ENCODE peak calls at places on chromosomes 16 and 17, in seven cellular contexts. K is cardiac septum; C is DMS153; D is choroid plexus epithelial cell; S is stimulated activated CD8-positive, alpha-beta memory T cell treated with anti-CD3 and anti-CD28 coated beads, Interleukin-7, amount 100 ng/mL, for 1 hour; I is pancreas; F is stomach. Y is an unnamed sample.

GRCh38 chr16:67936876-67937605 is 391 bp upstream of the PSMB10 start:
- DNase-seq in K (peak), C (no peak), D (no peak), S (peak), I (no peak), F (peak), Y (peak)

GRCh38 chr17:68544111-68544510 is 31.9 kb downstream of the PRKAR1A start:
- DNase-seq in K (no peak), C (no peak), D (no peak), S (no peak), I (no peak), F (no peak), Y (no peak)

GRCh38 chr16:53899471-53899870 is 195.5 kb downstream of the FTO start:
- DNase-seq in K (no peak), C (no peak), D (peak), S (no peak), I (no peak), F (no peak), Y (no peak)

GRCh38 chr17:27532269-27533067 is 76.2 kb downstream of the KSR1 start:
- DNase-seq in K (peak), C (no peak), D (peak), S (no peak), I (no peak), F (peak), Y (no peak)

GRCh38 chr17:28728364-28729200 is at the start of gene NEK8:
- DNase-seq in K (peak), C (peak), D (peak), S (peak), I (peak), F (peak), Y (peak)

GRCh38 chr17:65051922-65052321 is 4.6 kb downstream of the GNA13 start:
- DNase-seq in K (no peak), C (no peak), D (no peak), S (no peak), I (no peak), F (no peak), Y (no peak)

GRCh38 chr16:67150833-67151396 is at the start of gene B3GNT9:
- DNase-seq in K (peak), C (peak), D (peak), S (no peak), I (peak), F (peak), Y (peak)

GRCh38 chr17:57466042-57466471 is 209.7 kb downstream of the MSI2 start:
- DNase-seq in K (no peak), C (no peak), D (no peak), S (no peak), I (no peak), F (no peak), Y (no peak)

GRCh38 chr17:32546031-32546444 is 59.2 kb downstream of the CDK5R1 start:
- DNase-seq in K (no peak), C (peak), D (no peak), S (no peak), I (no peak), F (no peak), Y (no peak)

GRCh38 chr16:47029724-47030123 is 56.2 kb upstream of the DNAJA2 start:
- DNase-seq in K (no peak), C (no peak), D (no peak), S (no peak), I (no peak), F (no peak), Y (no peak)

GRCh38 chr17:59804910-59805381 is 87.8 kb downstream of the TUBD1 start:
- DNase-seq in K (no peak), C (no peak), D (no peak), S (no peak), I (no peak), F (no peak), Y (no peak)

GRCh38 chr16:58503863-58504688 is 4.1 kb downstream of the NDRG4 start:
- DNase-seq in K (peak), C (no peak), D (no peak), S (no peak), I (no peak), F (no peak), Y (no peak)

GRCh38 chr17:10053976-10054551 is 144.3 kb downstream of the GAS7 start:
- DNase-seq in K (no peak), C (no peak), D (no peak), S (no peak), I (no peak), F (no peak), Y (no peak)

GRCh38 chr17:69764137-69764536 is 310.9 kb upstream of the KCNJ16 start:
- DNase-seq in K (no peak), C (no peak), D (peak), S (no peak), I (no peak), F (no peak), Y (no peak)

GRCh38 chr17:2054262-2054739 is 602 bp upstream of the HIC1 start:
- DNase-seq in K (no peak), C (peak), D (peak), S (no peak), I (no peak), F (no peak), Y (no peak)

GRCh38 chr16:65202461-65202860 is 80.6 kb upstream of the CDH11 start:
- DNase-seq in K (no peak), C (no peak), D (no peak), S (no peak), I (no peak), F (no peak), Y (no peak)

GRCh38 chr16:26963109-26963508 is 103.6 kb upstream of the C16orf82 start:
- DNase-seq in K (no peak), C (no peak), D (peak), S (no peak), I (no peak), F (no peak), Y (peak)

GRCh38 chr17:8818047-8818446 is 18.9 kb upstream of the MFSD6L start:
- DNase-seq in K (no peak), C (no peak), D (no peak), S (no peak), I (no peak), F (no peak), Y (no peak)

GRCh38 chr16:22675745-22676540 is 138.0 kb upstream of the HS3ST2 start:
- DNase-seq in K (no peak), C (no peak), D (no peak), S (no peak), I (no peak), F (no peak), Y (no peak)

GRCh38 chr17:4945176-4945943 is 3.0 kb downstream of the PFN1 start:
- DNase-seq in K (peak), C (no peak), D (peak), S (no peak), I (peak), F (peak), Y (peak)

GRCh38 chr17:50953831-50954601 is 87.9 kb upstream of the TOB1 start:
- DNase-seq in K (no peak), C (peak), D (peak), S (no peak), I (peak), F (no peak), Y (peak)

Y was measured in small intestine.